ENCODE peak calls at places on chromosomes 3 and 15, in eight cellular contexts. V, Z, A, Y, X, R, P and Q are unnamed samples.

GRCh38 chr15:85763557-85764303 is 31.0 kb downstream of the KLHL25 start:
- DNase-seq in V (peak; percentile 72), Z (no peak), A (no peak), Y (no peak), X (no peak), R (no peak), P (no peak), Q (no peak)

GRCh38 chr15:74523982-74524381 is 17.0 kb upstream of the ARID3B start:
- DNase-seq in V (no peak), Z (no peak), A (no peak), Y (no peak), X (no peak), R (no peak), P (no peak), Q (peak; percentile 46)

GRCh38 chr3:170565495-170565894 is 20.4 kb downstream of the SLC7A14 start:
- DNase-seq in V (no peak), Z (peak; percentile 67), A (no peak), Y (no peak), X (no peak), R (no peak), P (no peak), Q (no peak)

GRCh38 chr3:143998266-143998665 is 26.6 kb downstream of the DIPK2A start:
- DNase-seq in V (peak; percentile 60), Z (peak; percentile 50), A (no peak), Y (no peak), X (no peak), R (no peak), P (peak; percentile 9), Q (no peak)

GRCh38 chr15:61511089-61511488 is 282.0 kb upstream of the RORA start:
- DNase-seq in V (no peak), Z (no peak), A (no peak), Y (no peak), X (no peak), R (no peak), P (no peak), Q (no peak)

GRCh38 chr15:30649952-30650929 is 24.3 kb downstream of the ARHGAP11B start:
- DNase-seq in V (peak; percentile 19), Z (peak; percentile 81), A (no peak), Y (no peak), X (no peak), R (no peak), P (no peak), Q (no peak)

GRCh38 chr15:48437178-48437577 is 105.9 kb downstream of the DUT start:
- DNase-seq in V (no peak), Z (no peak), A (no peak), Y (no peak), X (no peak), R (no peak), P (no peak), Q (no peak)

GRCh38 chr3:131072099-131072559 is 45.5 kb downstream of the NEK11 start:
- DNase-seq in V (no peak), Z (peak; percentile 56), A (no peak), Y (no peak), X (no peak), R (no peak), P (no peak), Q (no peak)

GRCh38 chr15:90585863-90586262 is 56.1 kb downstream of the CRTC3 start:
- DNase-seq in V (no peak), Z (peak; percentile 53), A (no peak), Y (no peak), X (no peak), R (no peak), P (no peak), Q (no peak)

GRCh38 chr15:79804833-79805232 is 92.0 kb downstream of the MTHFS start:
- DNase-seq in V (no peak), Z (no peak), A (no peak), Y (no peak), X (no peak), R (no peak), P (no peak), Q (no peak)

GRCh38 chr15:38614621-38615020 is 50.0 kb upstream of the RASGRP1 start:
- DNase-seq in V (no peak), Z (no peak), A (no peak), Y (no peak), X (no peak), R (no peak), P (no peak), Q (no peak)

GRCh38 chr3:179806177-179806576 is 153.3 kb downstream of the USP13 start:
- DNase-seq in V (no peak), Z (no peak), A (no peak), Y (no peak), X (no peak), R (no peak), P (no peak), Q (no peak)

GRCh38 chr3:197733042-197733441 is 3.7 kb downstream of the RUBCN start:
- DNase-seq in V (no peak), Z (no peak), A (no peak), Y (no peak), X (no peak), R (no peak), P (no peak), Q (no peak)

GRCh38 chr3:64094713-64095079 is 71.4 kb upstream of the PSMD6 start:
- DNase-seq in V (no peak), Z (no peak), A (no peak), Y (no peak), X (no peak), R (no peak), P (no peak), Q (no peak)

GRCh38 chr15:66985653-66986052 is 79.7 kb upstream of the SMAD3 start:
- DNase-seq in V (no peak), Z (no peak), A (no peak), Y (no peak), X (no peak), R (no peak), P (no peak), Q (no peak)

GRCh38 chr15:69591905-69592508 is 139.4 kb downstream of the RPLP1 start:
- DNase-seq in V (no peak), Z (no peak), A (no peak), Y (no peak), X (no peak), R (no peak), P (no peak), Q (peak; percentile 88)

GRCh38 chr3:14358426-14359211 is 43.8 kb upstream of the SLC6A6 start:
- DNase-seq in V (peak; percentile 91), Z (peak; percentile 81), A (no peak), Y (peak; percentile 89), X (no peak), R (no peak), P (peak; percentile 48), Q (peak; percentile 38)

GRCh38 chr3:183266454-183266853 is 13.4 kb downstream of the B3GNT5 start:
- DNase-seq in V (no peak), Z (no peak), A (no peak), Y (no peak), X (no peak), R (no peak), P (no peak), Q (no peak)

GRCh38 chr3:183270344-183270743 is 17.3 kb downstream of the B3GNT5 start:
- DNase-seq in V (no peak), Z (no peak), A (no peak), Y (no peak), X (no peak), R (no peak), P (no peak), Q (peak; percentile 50)

GRCh38 chr3:183267140-183267539 is 14.1 kb downstream of the B3GNT5 start:
- DNase-seq in V (no peak), Z (no peak), A (no peak), Y (no peak), X (no peak), R (no peak), P (no peak), Q (peak; percentile 98)

GRCh38 chr3:183269345-183269744 is 16.3 kb downstream of the B3GNT5 start:
- DNase-seq in V (no peak), Z (no peak), A (no peak), Y (no peak), X (no peak), R (no peak), P (no peak), Q (no peak)

GRCh38 chr3:183268361-183268760 is 15.3 kb downstream of the B3GNT5 start:
- DNase-seq in V (no peak), Z (no peak), A (no peak), Y (no peak), X (no peak), R (no peak), P (no peak), Q (no peak)
- H3K36me3 ChIP-seq in V (no peaks in the 10 kb centered on the region), Z (peaks cover 7% of the 10 kb centered on the region), A (no peaks in the 10 kb centered on the region), Y (no peaks in the 10 kb centered on the region), X (no peaks in the 10 kb centered on the region), R (peaks cover 9% of the 10 kb centered on the region), P (no peaks in the 10 kb centered on the region), Q (no peaks in the 10 kb centered on the region)

DNA sequence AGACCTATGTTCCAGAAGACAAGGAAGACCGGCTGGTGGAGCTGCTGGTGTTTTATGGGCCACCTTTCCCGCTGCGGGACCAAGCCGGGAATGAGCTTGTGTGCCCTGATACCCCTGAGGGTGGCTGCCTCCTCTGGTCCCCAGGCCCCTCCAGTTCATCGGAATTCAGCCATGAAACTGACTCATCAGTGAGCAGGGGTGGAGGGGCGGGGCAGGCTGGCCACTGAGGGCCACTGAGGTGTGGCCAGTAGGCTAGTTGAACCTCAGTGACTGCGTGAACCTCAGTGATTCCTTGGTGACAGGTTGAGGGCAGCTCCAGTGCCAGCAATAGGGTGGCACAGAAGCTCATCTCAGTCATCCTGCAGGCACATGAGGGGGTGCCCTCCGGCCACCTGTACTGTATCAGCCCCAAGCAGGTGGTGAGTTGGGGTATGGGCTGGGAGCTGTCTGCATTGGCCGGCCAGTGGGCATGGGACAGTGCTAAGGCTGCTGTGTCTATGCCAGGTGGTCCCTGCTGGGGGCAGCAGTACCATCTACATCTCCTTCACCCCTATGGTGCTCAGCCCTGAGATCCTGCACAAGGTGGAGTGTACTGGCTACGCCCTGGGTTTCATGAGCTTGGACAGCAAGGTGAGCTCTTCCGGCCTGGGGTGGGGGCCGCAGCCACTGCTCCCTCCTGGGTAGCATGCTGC is 20.3 kb downstream of the ACAA1 start:
- DNase-seq in V (peak; percentile 69), Z (no peak), A (no peak), Y (peak; percentile 52), X (no peak), R (no peak), P (peak; percentile 35), Q (peak; percentile 38)
- H3K36me3 ChIP-seq in V (no peaks in the 10 kb centered on the region), Z (peaks cover 18% of the 10 kb centered on the region), A (peaks cover 8% of the 10 kb centered on the region), Y (no peaks in the 10 kb centered on the region), X (peaks cover 18% of the 10 kb centered on the region), R (peaks cover 21% of the 10 kb centered on the region), P (peaks cover 11% of the 10 kb centered on the region), Q (peaks cover 8% of the 10 kb centered on the region)

GRCh38 chr15:93048426-93048721 is 40.6 kb downstream of the RGMA start:
- DNase-seq in V (peak; percentile 82), Z (no peak), A (no peak), Y (no peak), X (no peak), R (no peak), P (no peak), Q (no peak)
- H3K36me3 ChIP-seq in V (no peaks in the 10 kb centered on the region), Z (peaks cover 57% of the 10 kb centered on the region), A (no peaks in the 10 kb centered on the region), Y (peaks cover 27% of the 10 kb centered on the region), X (no peaks in the 10 kb centered on the region), R (no peaks in the 10 kb centered on the region), P (no peaks in the 10 kb centered on the region), Q (no peaks in the 10 kb centered on the region)

DNA sequence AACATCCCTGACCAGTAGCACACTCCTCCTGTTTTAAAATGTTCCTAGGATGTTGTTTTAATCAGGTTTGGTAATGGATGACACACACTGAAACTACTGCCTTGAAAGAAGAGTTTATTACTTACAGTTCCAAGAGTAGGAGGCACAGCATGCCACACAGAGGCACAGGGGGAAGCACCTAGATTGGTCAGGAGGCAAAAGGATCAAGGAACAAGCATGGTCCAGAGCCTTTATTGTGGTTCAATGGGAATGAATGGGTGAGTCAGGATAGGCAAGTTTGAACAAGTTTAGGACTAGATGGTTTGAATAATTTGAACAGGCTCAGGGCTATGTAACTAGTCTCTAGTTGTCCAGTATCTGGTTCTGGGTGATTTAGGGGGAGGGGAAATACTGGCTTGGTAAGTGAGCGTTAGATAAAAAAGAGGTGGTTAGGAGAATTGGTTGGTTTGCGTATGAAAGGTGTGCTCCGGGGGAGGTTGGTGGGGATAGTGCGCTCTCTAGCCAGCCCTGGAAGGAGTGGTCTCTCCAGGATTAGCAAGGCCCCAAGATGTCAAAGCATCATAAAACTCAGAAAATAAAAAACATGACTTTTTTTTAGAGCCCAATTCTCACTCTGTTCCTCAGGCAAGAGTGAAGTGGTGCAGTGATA is 35.1 kb downstream of the TMOD3 start:
- DNase-seq in V (no peak), Z (no peak), A (no peak), Y (no peak), X (no peak), R (no peak), P (no peak), Q (no peak)
- H3K36me3 ChIP-seq in V (peaks cover 18% of the 10 kb centered on the region), Z (peaks cover 58% of the 10 kb centered on the region), A (peaks cover 36% of the 10 kb centered on the region), Y (peaks cover 10% of the 10 kb centered on the region), X (peaks cover 13% of the 10 kb centered on the region), R (peaks cover 53% of the 10 kb centered on the region), P (peaks cover 23% of the 10 kb centered on the region), Q (peaks cover 9% of the 10 kb centered on the region)